ENCODE peak calls at places on chromosomes 13 and 19, in eight cellular contexts. Y is fibroblast of mammary gland; B is stimulated activated CD4-positive, alpha-beta T cell treated with anti-CD3 and anti-CD28 coated beads, TNF-alpha, amount 100 ng/mL, for 4 hours; F is stimulated activated CD8-positive, alpha-beta memory T cell treated with anti-CD3 and anti-CD28 coated beads, Interleukin-4, amount 100 ng/mL, for 4 hours; R is hypothalamus; L is NCI-H226; C is activated naive CD4-positive, alpha-beta T cell treated with anti-CD3 and anti-CD28 coated beads for 36 hours; Z is activated CD4-positive, alpha-beta T cell treated with anti-CD3 and anti-CD28 coated beads for 24 hours. P is an unnamed sample.

GRCh38 chr19:30393046-30393445 is 20.9 kb downstream of the ZNF536 start:
- DNase-seq in Y (no peak), B (no peak), F (no peak), R (no peak), L (no peak), C (peak), Z (no peak), P (no peak)

GRCh38 chr19:4089946-4090345 is 23.2 kb upstream of the ZBTB7A start:
- DNase-seq in Y (no peak), B (no peak), F (no peak), R (no peak), L (no peak), C (no peak), Z (no peak), P (no peak)

GRCh38 chr19:38869836-38870607 is 8.1 kb downstream of the RINL start:
- DNase-seq in Y (peak), B (peak), F (peak), R (peak), L (no peak), C (peak), Z (peak), P (peak)

GRCh38 chr19:13164370-13165090 is 14.3 kb downstream of the IER2 start:
- DNase-seq in Y (no peak), B (no peak), F (no peak), R (peak), L (peak), C (peak), Z (no peak), P (no peak)

GRCh38 chr19:38730731-38731589 is 13.3 kb downstream of the CAPN12 start:
- DNase-seq in Y (no peak), B (no peak), F (no peak), R (no peak), L (no peak), C (no peak), Z (no peak), P (no peak)

GRCh38 chr19:12778020-12778904 is 2.9 kb upstream of the HOOK2 start:
- DNase-seq in Y (peak), B (no peak), F (no peak), R (peak), L (peak), C (peak), Z (no peak), P (no peak)

GRCh38 chr13:44989941-44990340 is 603 bp downstream of the GPALPP1 start:
- DNase-seq in Y (no peak), B (no peak), F (no peak), R (no peak), L (no peak), C (peak), Z (no peak), P (no peak)

GRCh38 chr19:37329686-37330085 is 41.2 kb upstream of the ZNF527 start:
- DNase-seq in Y (peak), B (no peak), F (no peak), R (no peak), L (no peak), C (peak), Z (no peak), P (no peak)

GRCh38 chr13:94416454-94417080 is 62.9 kb downstream of the DCT start:
- DNase-seq in Y (peak), B (no peak), F (no peak), R (no peak), L (peak), C (no peak), Z (no peak), P (no peak)

GRCh38 chr19:18915639-18916038 is 3.5 kb downstream of the COPE start:
- DNase-seq in Y (peak), B (no peak), F (no peak), R (peak), L (peak), C (peak), Z (no peak), P (no peak)

GRCh38 chr13:50672025-50672424 is 171.5 kb downstream of the DLEU7 start:
- DNase-seq in Y (no peak), B (no peak), F (no peak), R (no peak), L (no peak), C (no peak), Z (no peak), P (no peak)

GRCh38 chr13:40101708-40102359 is 446.4 kb downstream of the COG6 start:
- DNase-seq in Y (no peak), B (no peak), F (no peak), R (no peak), L (no peak), C (peak), Z (no peak), P (no peak)

GRCh38 chr19:35975608-35976214 is 19.3 kb upstream of the SDHAF1 start:
- DNase-seq in Y (peak), B (no peak), F (no peak), R (no peak), L (peak), C (peak), Z (no peak), P (no peak)

GRCh38 chr13:30607908-30608307 is 9.8 kb upstream of the USPL1 start:
- DNase-seq in Y (no peak), B (peak), F (peak), R (no peak), L (no peak), C (peak), Z (no peak), P (no peak)

GRCh38 chr13:46607768-46608553 is 55.0 kb downstream of the LRCH1 start:
- DNase-seq in Y (no peak), B (no peak), F (no peak), R (no peak), L (no peak), C (peak), Z (no peak), P (no peak)

GRCh38 chr19:47253467-47253881 is 2.9 kb upstream of the CCDC9 start:
- DNase-seq in Y (peak), B (no peak), F (no peak), R (no peak), L (peak), C (no peak), Z (no peak), P (no peak)

GRCh38 chr13:21008026-21008425 is 53.4 kb downstream of the LATS2 start:
- DNase-seq in Y (no peak), B (no peak), F (no peak), R (no peak), L (no peak), C (no peak), Z (no peak), P (no peak)

P was measured in esophagus squamous epithelium.